ENCODE peak calls at places on chromosome 18, in ten cellular contexts. C, R, S, F, O, L, V, P, K and Q are unnamed samples.

GRCh38 chr18:35982404-35983114 is 10.1 kb downstream of the RMP24 start:
- DNase-seq in K (no peak), V (peak; percentile 5), F (no peak), R (no peak), P (peak; percentile 69), L (no peak), S (no peak), C (no peak), O (no peak), Q (no peak)

GRCh38 chr18:34738173-34738894 is 28.2 kb downstream of the DTNA start:
- DNase-seq in S (no peak), L (no peak), V (no peak), K (no peak), O (no peak), F (no peak), P (peak; percentile 6), C (no peak), R (no peak), Q (no peak)

GRCh38 chr18:59502899-59503245 is 143.8 kb upstream of the LMAN1 start:
- DNase-seq in F (no peak), R (no peak), P (no peak), V (no peak), L (no peak), O (no peak), S (no peak), C (no peak), K (no peak), Q (no peak)

GRCh38 chr18:13500891-13501887 is 225.2 kb downstream of the FAM210A start:
- DNase-seq in V (peak; percentile 20), C (no peak), L (peak; percentile 81), P (peak; percentile 88), S (no peak), F (no peak), K (peak; percentile 92), O (peak; percentile 50), R (no peak), Q (no peak)

GRCh38 chr18:43116699-43117294 is 1.3 kb upstream of the RIT2 start:
- DNase-seq in S (no peak), K (no peak), L (no peak), V (no peak), O (no peak), P (no peak), F (no peak), C (no peak), R (no peak), Q (no peak)

GRCh38 chr18:9435041-9435440 is 40.3 kb upstream of the RALBP1 start:
- DNase-seq in O (no peak), K (no peak), S (no peak), R (no peak), C (no peak), F (no peak), L (no peak), P (no peak), V (no peak), Q (no peak)

GRCh38 chr18:39198376-39198775 is 1632.8 kb upstream of the CELF4 start:
- DNase-seq in L (no peak), K (no peak), P (peak; percentile 51), S (no peak), O (no peak), R (no peak), C (no peak), V (no peak), F (no peak), Q (no peak)

GRCh38 chr18:13461488-13461887 is 242.9 kb downstream of the LDLRAD4 start:
- DNase-seq in F (no peak), P (no peak), C (no peak), R (no peak), S (no peak), L (no peak), V (no peak), O (no peak), K (no peak), Q (no peak)

GRCh38 chr18:79583984-79584401 is 95.6 kb upstream of the CTDP1 start:
- DNase-seq in F (no peak), P (no peak), C (no peak), S (peak; percentile 45), K (no peak), R (no peak), L (peak; percentile 43), V (no peak), O (no peak), Q (no peak)

GRCh38 chr18:62018034-62018760 is 125.4 kb upstream of the RNF152 start:
- DNase-seq in O (no peak), K (no peak), F (no peak), R (no peak), C (no peak), S (no peak), P (peak; percentile 74), V (peak; percentile 65), L (no peak), Q (no peak)

GRCh38 chr18:59026364-59026763 is 113.3 kb upstream of the SEC11C start:
- DNase-seq in O (no peak), K (no peak), R (no peak), V (no peak), C (no peak), F (no peak), P (no peak), S (no peak), L (no peak), Q (no peak)

GRCh38 chr18:77206676-77207370 is 42.8 kb upstream of the GALR1 start:
- DNase-seq in P (peak; percentile 83), K (no peak), L (peak; percentile 90), V (no peak), F (no peak), R (no peak), C (no peak), O (no peak), S (no peak), Q (no peak)

GRCh38 chr18:61703508-61703907 is 189.3 kb downstream of the RNF152 start:
- DNase-seq in F (no peak), P (peak; percentile 74), V (peak; percentile 43), S (no peak), O (no peak), K (no peak), L (no peak), C (no peak), R (no peak), Q (no peak)

GRCh38 chr18:55968550-55968949 is 380.6 kb upstream of the TCF4 start:
- DNase-seq in O (no peak), S (no peak), F (no peak), L (no peak), V (peak; percentile 24), C (no peak), R (no peak), P (no peak), K (no peak), Q (no peak)

GRCh38 chr18:56451188-56451587 is 187.2 kb downstream of the TXNL1 start:
- DNase-seq in P (no peak), L (no peak), F (no peak), O (no peak), C (no peak), V (no peak), R (no peak), S (no peak), K (no peak), Q (no peak)

GRCh38 chr18:6044773-6045172 is 149.5 kb upstream of the TMEM200C start:
- DNase-seq in V (no peak), O (no peak), K (no peak), F (no peak), S (no peak), R (no peak), L (no peak), C (no peak), P (no peak), Q (no peak)

GRCh38 chr18:26088482-26088881 is 1.9 kb downstream of the SS18 start:
- DNase-seq in S (no peak), V (no peak), R (no peak), K (no peak), C (no peak), L (no peak), F (no peak), O (no peak), P (peak; percentile 5), Q (no peak)

GRCh38 chr18:9333441-9334350 is 877 bp upstream of the TWSG1 start:
- DNase-seq in K (no peak), V (no peak), R (no peak), L (peak; percentile 65), F (no peak), C (no peak), S (peak; percentile 84), O (no peak), P (no peak), Q (no peak)

GRCh38 chr18:48547456-48548403 is 8.9 kb downstream of the CTIF start:
- DNase-seq in V (peak; percentile 90), S (no peak), C (no peak), F (no peak), O (peak; percentile 41), K (no peak), P (peak; percentile 77), R (no peak), L (peak; percentile 82), Q (no peak)

GRCh38 chr18:70372450-70373061 is 83.7 kb downstream of the SOCS6 start:
- DNase-seq in O (no peak), L (no peak), F (no peak), R (no peak), S (no peak), K (no peak), C (no peak), V (no peak), P (no peak), Q (no peak)